ENCODE peak calls at places on chromosome 10, in ten cellular contexts. P, X, B, T, C, E, G, M, Q and D are unnamed samples.

GRCh38 chr10:114392112-114392835 is 12.0 kb downstream of the AFAP1L2 start:
- DNase-seq in X (no peak), G (no peak), M (no peak), B (no peak), P (no peak), T (no peak), Q (no peak), C (no peak), E (no peak), D (no peak)

GRCh38 chr10:5550621-5551530 is 26.1 kb downstream of the CALML3 start:
- DNase-seq in P (no peak), T (no peak), E (no peak), X (peak; percentile 46), Q (peak; percentile 8), G (peak; percentile 4), M (peak; percentile 77), C (no peak), B (peak; percentile 75), D (peak; percentile 54)

GRCh38 chr10:52755297-52756062 is 17.1 kb downstream of the MBL2 start:
- DNase-seq in G (no peak), P (no peak), E (no peak), B (no peak), C (no peak), M (peak; percentile 60), Q (no peak), X (no peak), T (peak; percentile 68), D (peak; percentile 92)

GRCh38 chr10:3635697-3636096 is 149.3 kb downstream of the KLF6 start:
- DNase-seq in X (no peak), M (no peak), E (no peak), P (no peak), Q (no peak), G (no peak), B (no peak), C (no peak), T (peak; percentile 69), D (no peak)

GRCh38 chr10:58477122-58477521 is 35.5 kb upstream of the BICC1 start:
- DNase-seq in Q (peak; percentile 46), E (no peak), X (no peak), C (no peak), B (no peak), G (no peak), T (peak; percentile 10), P (no peak), M (peak; percentile 67), D (peak; percentile 88)

GRCh38 chr10:48234295-48234694 is 40.2 kb downstream of the FRMPD2 start:
- DNase-seq in Q (no peak), P (no peak), C (no peak), T (no peak), X (no peak), E (no peak), M (no peak), G (no peak), B (peak; percentile 29), D (no peak)

GRCh38 chr10:11003739-11004515 is 13.7 kb upstream of the CELF2 start:
- DNase-seq in C (no peak), B (no peak), M (no peak), X (no peak), P (no peak), Q (no peak), G (no peak), T (no peak), E (no peak), D (peak; percentile 41)

GRCh38 chr10:52379287-52379686 is 65.2 kb downstream of the DKK1 start:
- DNase-seq in Q (no peak), B (no peak), T (no peak), X (peak; percentile 11), M (no peak), E (no peak), G (no peak), P (no peak), C (no peak), D (no peak)

GRCh38 chr10:117175215-117175900 is 21.9 kb upstream of the KCNK18 start:
- DNase-seq in G (peak; percentile 50), B (peak; percentile 88), E (no peak), Q (peak; percentile 34), X (peak; percentile 18), C (peak; percentile 7), P (no peak), T (peak; percentile 32), M (no peak), D (no peak)

GRCh38 chr10:109374215-109374614 is 549.1 kb downstream of the XPNPEP1 start:
- DNase-seq in X (no peak), B (no peak), E (no peak), C (no peak), Q (no peak), G (no peak), P (no peak), T (no peak), M (peak; percentile 78), D (peak; percentile 14)

GRCh38 chr10:95499482-95499989 is 61.6 kb downstream of the SORBS1 start:
- DNase-seq in C (no peak), X (no peak), M (no peak), P (no peak), E (no peak), T (no peak), B (no peak), Q (no peak), G (no peak), D (peak; percentile 15)

GRCh38 chr10:97163141-97163540 is 22.6 kb downstream of the SLIT1 start:
- DNase-seq in P (no peak), Q (no peak), M (no peak), E (no peak), B (no peak), T (no peak), G (no peak), C (no peak), X (no peak), D (no peak)

GRCh38 chr10:86419101-86419500 is 52.5 kb upstream of the GRID1 start:
- DNase-seq in P (no peak), T (no peak), C (no peak), B (no peak), E (no peak), X (no peak), G (no peak), Q (no peak), M (no peak), D (no peak)

GRCh38 chr10:130809761-130810515 is 501.6 kb downstream of the TCERG1L start:
- DNase-seq in G (no peak), C (no peak), T (no peak), P (no peak), M (peak; percentile 8), X (no peak), E (no peak), Q (no peak), B (peak; percentile 59), D (no peak)

GRCh38 chr10:71079761-71080380 is 132.5 kb upstream of the UNC5B start:
- DNase-seq in B (peak; percentile 72), Q (peak; percentile 6), X (no peak), E (no peak), G (no peak), C (no peak), M (no peak), T (no peak), P (no peak), D (no peak)

GRCh38 chr10:95517536-95518454 is 43.4 kb downstream of the SORBS1 start:
- DNase-seq in C (no peak), M (peak; percentile 60), X (no peak), E (no peak), P (no peak), T (peak; percentile 83), G (no peak), Q (no peak), B (no peak), D (peak; percentile 58)

GRCh38 chr10:97399843-97400545 is 1.1 kb downstream of the RRP12 start:
- DNase-seq in T (peak; percentile 64), Q (no peak), M (peak; percentile 86), C (no peak), B (no peak), G (no peak), P (peak; percentile 80), X (no peak), E (no peak), D (peak; percentile 73)

GRCh38 chr10:27745719-27746363 is at the start of gene MKX:
- DNase-seq in B (peak; percentile 93), X (no peak), C (no peak), M (no peak), G (no peak), E (no peak), Q (peak; percentile 88), T (peak; percentile 46), P (no peak), D (no peak)

GRCh38 chr10:86795353-86795752 is 38.9 kb downstream of the BMPR1A start:
- DNase-seq in G (no peak), T (no peak), M (peak; percentile 79), Q (no peak), X (peak; percentile 30), P (peak; percentile 5), B (no peak), C (no peak), E (no peak), D (peak; percentile 89)

GRCh38 chr10:50322075-50322474 is 70.8 kb upstream of the ASAH2 start:
- DNase-seq in C (no peak), G (no peak), Q (no peak), B (no peak), M (peak; percentile 29), T (no peak), E (no peak), P (no peak), X (no peak), D (peak; percentile 51)

GRCh38 chr10:89567566-89568245 is 32.3 kb upstream of the SLC16A12 start:
- DNase-seq in T (no peak), Q (no peak), M (no peak), G (no peak), B (no peak), E (no peak), C (no peak), P (no peak), X (no peak), D (peak; percentile 31)

GRCh38 chr10:115355162-115355760 is 262.1 kb downstream of the ATRNL1 start:
- DNase-seq in B (no peak), X (peak; percentile 77), G (peak; percentile 43), P (peak; percentile 47), Q (peak; percentile 46), M (peak; percentile 37), C (no peak), E (peak; percentile 7), T (peak; percentile 59), D (peak; percentile 88)

GRCh38 chr10:104941662-104942061 is 300.6 kb downstream of the SORCS3 start:
- DNase-seq in Q (no peak), C (no peak), X (no peak), B (no peak), T (no peak), G (no peak), M (no peak), P (no peak), E (no peak), D (no peak)

GRCh38 chr10:78053201-78053868 is 19.7 kb downstream of the RPS24 start:
- DNase-seq in M (peak; percentile 72), G (no peak), E (no peak), C (no peak), P (no peak), B (no peak), Q (no peak), T (no peak), X (no peak), D (no peak)

GRCh38 chr10:34701194-34701593 is 113.9 kb downstream of the PARD3 start:
- DNase-seq in C (no peak), X (no peak), G (no peak), E (no peak), M (no peak), Q (no peak), T (no peak), P (no peak), B (no peak), D (no peak)

GRCh38 chr10:56624082-56624481 is 263.0 kb upstream of the ZWINT start:
- DNase-seq in Q (no peak), E (no peak), C (no peak), G (no peak), B (no peak), P (no peak), T (no peak), X (no peak), M (no peak), D (no peak)

GRCh38 chr10:118373786-118374185 is 31.7 kb upstream of the FAM204A start:
- DNase-seq in Q (no peak), B (no peak), G (no peak), T (no peak), C (no peak), M (peak; percentile 89), E (no peak), X (no peak), P (no peak), D (peak; percentile 91)

GRCh38 chr10:126671402-126671975 is 996 bp upstream of the C10orf90 start:
- DNase-seq in E (no peak), M (no peak), B (no peak), C (no peak), P (no peak), T (peak; percentile 60), X (no peak), Q (no peak), G (no peak), D (no peak)